ENCODE peak calls at places on chromosomes 7 and 10, in ten cellular contexts. W is lung; V is mesendoderm; D is OCI-LY7; C is H7; K is sigmoid colon; U is psoas muscle; L is effector memory CD4-positive, alpha-beta T cell; J is ascending aorta; E is GM06990. H is an unnamed sample. For H3K36me3, the result is how much of the 10 kb centered on the place peaks cover.

GRCh38 chr7:10888861-10889260 is 84.8 kb upstream of the PHF14 start:
- DNase-seq in E (no peak), C (no peak), K (no peak), L (peak), D (peak), J (no peak), W (no peak), U (no peak), V (no peak), H (no peak)

GRCh38 chr10:98212204-98212603 is 55.8 kb downstream of the LOXL4 start:
- DNase-seq in D (no peak), E (no peak), C (no peak), V (no peak), W (no peak), J (no peak), K (no peak), L (no peak), U (no peak), H (no peak)

GRCh38 chr10:96502561-96503267 is 11.0 kb downstream of the TLL2 start:
- DNase-seq in J (no peak), W (no peak), K (no peak), E (no peak), U (no peak), D (no peak), V (no peak), L (no peak), C (no peak), H (no peak)

GRCh38 chr7:132226046-132226590 is 350.2 kb downstream of the PLXNA4 start:
- DNase-seq in L (no peak), C (no peak), V (no peak), U (no peak), K (no peak), D (no peak), J (no peak), E (no peak), W (no peak), H (no peak)

GRCh38 chr7:732556-732955 is 5.5 kb upstream of the PRKAR1B start:
- DNase-seq in J (no peak), U (no peak), D (no peak), K (no peak), V (no peak), C (no peak), E (no peak), L (no peak), W (no peak), H (no peak)

GRCh38 chr10:48454302-48455054 is 148.0 kb downstream of the MAPK8 start:
- DNase-seq in C (peak), U (no peak), K (peak), V (peak), W (no peak), J (no peak), E (no peak), L (no peak), D (no peak), H (no peak)

GRCh38 chr7:76428149-76428823 is 3.5 kb downstream of the ZP3 start:
- DNase-seq in W (no peak), J (no peak), C (peak), E (no peak), L (no peak), K (peak), V (peak), U (no peak), D (no peak), H (no peak)

GRCh38 chr10:21015838-21016237 is 118.7 kb upstream of the NEBL start:
- DNase-seq in V (peak), W (no peak), E (no peak), K (no peak), C (peak), L (no peak), J (no peak), U (no peak), D (no peak), H (no peak)

GRCh38 chr7:107125475-107125874 is 43.3 kb upstream of the HBP1 start:
- DNase-seq in L (no peak), D (peak), E (no peak), W (no peak), J (no peak), K (no peak), V (no peak), U (no peak), C (no peak), H (no peak)

GRCh38 chr10:51129946-51130554 is 55.8 kb downstream of the PRKG1 start:
- DNase-seq in U (no peak), D (no peak), V (no peak), W (no peak), L (no peak), C (no peak), K (no peak), E (no peak), J (no peak), H (no peak)

GRCh38 chr7:47375590-47375989 is 206.3 kb downstream of the TNS3 start:
- DNase-seq in D (no peak), L (no peak), E (no peak), V (no peak), U (no peak), K (peak), J (no peak), W (no peak), C (no peak), H (no peak)

GRCh38 chr10:94412439-94412838 is 10.1 kb downstream of the TBC1D12 start:
- DNase-seq in K (no peak), L (no peak), D (no peak), E (no peak), J (no peak), U (no peak), W (no peak), V (no peak), C (no peak), H (no peak)

GRCh38 chr7:112505495-112505894 is 24.7 kb downstream of the LSMEM1 start:
- DNase-seq in D (no peak), U (no peak), E (no peak), C (no peak), K (no peak), L (no peak), J (no peak), V (peak), W (no peak), H (no peak)

GRCh38 chr10:80855348-80855971 is 317.8 kb downstream of the SH2D4B start:
- DNase-seq in J (no peak), E (peak), U (no peak), V (peak), K (no peak), W (no peak), D (peak), L (no peak), C (peak), H (no peak)

GRCh38 chr10:35058134-35058533 is 32.0 kb downstream of the CUL2 start:
- DNase-seq in C (no peak), L (no peak), E (no peak), D (no peak), U (no peak), W (no peak), V (no peak), K (no peak), J (no peak), H (no peak)

GRCh38 chr7:94146408-94146807 is 142.3 kb upstream of the BET1 start:
- DNase-seq in W (no peak), C (no peak), D (no peak), V (no peak), E (no peak), L (no peak), U (no peak), K (no peak), J (no peak), H (no peak)

GRCh38 chr7:81503321-81503720 is 266.5 kb downstream of the HGF start:
- DNase-seq in V (no peak), J (no peak), C (no peak), K (no peak), L (no peak), D (no peak), U (no peak), E (no peak), W (no peak), H (no peak)

GRCh38 chr7:122412441-122412840 is 107.9 kb upstream of the FEZF1 start:
- DNase-seq in J (no peak), U (no peak), L (no peak), K (no peak), E (no peak), D (no peak), W (no peak), C (no peak), V (peak), H (no peak)

GRCh38 chr7:151202836-151203235 is 7.5 kb downstream of the H2BK1 start:
- DNase-seq in L (no peak), U (no peak), D (no peak), C (peak), E (no peak), V (no peak), W (no peak), J (no peak), K (no peak), H (no peak)
- H3K36me3 ChIP-seq in L (under half), U (under half), D (under half), C (under half), E (under half), V (under half), W (under half), J (under half), K (under half), H (under half)

GRCh38 chr7:139571651-139572050 is 48.2 kb downstream of the CLEC2L start:
- DNase-seq in L (no peak), K (no peak), D (no peak), U (no peak), J (peak), C (no peak), V (no peak), W (no peak), E (no peak), H (no peak)

GRCh38 chr7:139571190-139571589 is 47.7 kb downstream of the CLEC2L start:
- DNase-seq in J (peak), D (no peak), W (no peak), V (no peak), E (no peak), L (no peak), U (no peak), K (no peak), C (peak), H (no peak)

GRCh38 chr7:139568813-139569490 is 45.5 kb downstream of the CLEC2L start:
- DNase-seq in V (no peak), U (no peak), K (no peak), D (no peak), L (no peak), C (no peak), E (no peak), J (peak), W (no peak), H (no peak)

GRCh38 chr7:139570626-139571025 is 47.1 kb downstream of the CLEC2L start:
- DNase-seq in E (no peak), V (no peak), J (no peak), U (no peak), K (no peak), D (no peak), W (no peak), C (no peak), L (no peak), H (no peak)

GRCh38 chr7:139570119-139570518 is 46.6 kb downstream of the CLEC2L start:
- DNase-seq in K (no peak), L (no peak), W (no peak), U (no peak), J (peak), V (peak), D (no peak), E (no peak), C (peak), H (no peak)
- H3K36me3 ChIP-seq in K (under half), L (under half), W (under half), U (under half), J (under half), V (under half), D (under half), E (under half), C (under half), H (under half)

DNA sequence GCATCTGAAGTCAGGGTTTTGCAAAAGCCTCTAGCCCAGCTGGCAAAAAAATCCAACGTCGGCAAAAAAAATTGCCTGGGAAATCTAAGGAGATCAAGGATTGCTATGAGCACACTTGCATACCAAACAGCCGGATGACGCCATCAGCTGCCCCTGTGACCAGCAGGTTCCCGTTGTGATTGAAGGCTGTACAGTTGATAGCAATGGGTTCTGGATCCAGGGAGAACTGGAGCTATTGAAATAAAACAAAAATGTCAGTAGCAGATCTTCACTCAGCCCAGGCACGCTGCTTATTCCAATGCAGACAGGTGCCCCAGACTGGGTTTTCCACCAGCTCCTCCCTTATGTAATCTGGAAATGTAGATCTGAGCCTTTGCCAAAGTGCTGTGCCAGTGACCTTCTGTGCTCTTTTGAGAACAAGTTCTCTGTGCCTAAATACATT is 18.7 kb upstream of the CYREN start:
- DNase-seq in U (no peak), E (no peak), L (no peak), W (no peak), C (no peak), J (no peak), K (no peak), D (no peak), V (no peak), H (no peak)
- H3K36me3 ChIP-seq in U (under half), E (under half), L (under half), W (under half), C (under half), J (half or more), K (half or more), D (half or more), V (under half), H (under half)

GRCh38 chr7:130179631-130180030 is 25.6 kb downstream of the TMEM209 start:
- DNase-seq in L (no peak), J (no peak), V (no peak), K (no peak), E (no peak), U (no peak), D (no peak), W (no peak), C (no peak), H (no peak)

GRCh38 chr7:130180571-130180971 is 24.6 kb downstream of the TMEM209 start:
- DNase-seq in K (no peak), D (no peak), U (no peak), J (no peak), V (no peak), L (no peak), W (no peak), E (no peak), C (no peak), H (no peak)

GRCh38 chr7:130187360-130187759 is 17.8 kb downstream of the TMEM209 start:
- DNase-seq in E (no peak), K (no peak), J (no peak), W (no peak), D (no peak), C (no peak), V (peak), L (no peak), U (no peak), H (no peak)

GRCh38 chr7:130178251-130178650 is 27.0 kb downstream of the TMEM209 start:
- DNase-seq in L (no peak), C (no peak), D (no peak), U (no peak), J (no peak), K (no peak), E (no peak), V (no peak), W (no peak), H (no peak)

DNA sequence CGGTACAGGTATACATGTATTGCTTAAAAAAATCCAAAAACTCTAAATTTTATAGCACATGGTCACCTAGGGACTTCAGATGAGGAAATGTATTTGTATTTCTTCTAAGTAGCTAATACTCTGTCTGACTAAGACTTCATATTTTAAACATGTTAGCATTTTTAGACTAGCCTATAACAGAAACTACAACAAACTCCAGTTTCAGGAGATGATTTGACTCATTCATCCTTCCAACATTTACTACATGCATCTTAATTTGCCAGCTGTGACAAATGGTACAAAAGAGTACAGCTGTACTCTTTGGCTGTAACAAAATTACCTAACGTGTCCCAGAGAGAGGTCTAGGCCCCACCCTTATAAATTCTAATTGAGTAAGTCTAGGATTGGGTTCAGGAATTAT is 22.2 kb downstream of the TMEM209 start:
- DNase-seq in L (no peak), W (no peak), D (no peak), J (no peak), E (peak), K (no peak), U (no peak), C (no peak), V (no peak), H (no peak)
- H3K36me3 ChIP-seq in L (half or more), W (under half), D (half or more), J (under half), E (under half), K (half or more), U (under half), C (under half), V (under half), H (under half)

GRCh38 chr10:3103646-3104045 is 36.3 kb downstream of the PFKP start:
- DNase-seq in D (no peak), L (no peak), K (no peak), J (no peak), W (no peak), C (no peak), V (no peak), U (no peak), E (no peak), H (peak)
- H3K36me3 ChIP-seq in D (half or more), L (half or more), K (under half), J (under half), W (under half), C (under half), V (under half), U (under half), E (under half), H (under half)

DNA sequence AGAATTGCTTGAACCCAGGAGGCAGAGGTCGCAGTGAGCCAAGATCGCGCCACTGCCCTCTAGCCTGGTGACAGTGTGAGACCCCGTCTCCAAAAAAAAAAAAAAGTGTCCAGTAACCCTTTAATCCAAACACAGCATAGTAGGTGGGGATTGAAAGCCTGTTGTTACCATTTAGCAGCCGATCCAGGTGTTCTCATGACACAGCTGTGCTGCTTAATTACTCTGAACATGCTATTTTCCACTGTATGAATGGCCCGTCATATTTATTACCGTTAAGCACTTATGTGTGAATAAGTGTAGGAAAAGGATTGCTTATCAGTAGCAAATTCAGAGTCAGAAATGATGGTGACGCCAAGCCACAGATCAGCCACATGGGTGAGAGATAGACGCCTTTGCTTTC is 11.7 kb upstream of the ORAI2 start:
- DNase-seq in J (no peak), W (no peak), C (no peak), K (no peak), E (no peak), L (no peak), D (peak), V (no peak), U (no peak), H (no peak)
- H3K36me3 ChIP-seq in J (under half), W (under half), C (under half), K (half or more), E (under half), L (under half), D (half or more), V (under half), U (under half), H (under half)

GRCh38 chr10:68461032-68461431 is 10.7 kb downstream of the DNA2 start:
- DNase-seq in C (no peak), U (no peak), K (no peak), D (no peak), E (no peak), V (no peak), W (no peak), J (no peak), L (no peak), H (no peak)

GRCh38 chr10:68463365-68464093 is 8.2 kb downstream of the DNA2 start:
- DNase-seq in L (no peak), D (no peak), U (no peak), J (no peak), W (no peak), C (no peak), E (no peak), V (no peak), K (no peak), H (no peak)

GRCh38 chr10:68462536-68462935 is 9.2 kb downstream of the DNA2 start:
- DNase-seq in W (no peak), C (no peak), J (no peak), L (no peak), E (no peak), K (no peak), U (no peak), D (no peak), V (peak), H (no peak)
- H3K36me3 ChIP-seq in W (under half), C (under half), J (under half), L (under half), E (under half), K (under half), U (under half), D (half or more), V (under half), H (under half)

GRCh38 chr7:70706698-70707097 is 425.2 kb upstream of the GALNT17 start:
- DNase-seq in V (no peak), J (no peak), C (no peak), E (no peak), L (no peak), W (no peak), D (no peak), U (no peak), K (no peak), H (no peak)

GRCh38 chr7:70707823-70708243 is 424.1 kb upstream of the GALNT17 start:
- DNase-seq in D (no peak), E (no peak), V (no peak), W (no peak), U (no peak), C (no peak), J (no peak), K (no peak), L (no peak), H (no peak)

GRCh38 chr7:70704921-70705346 is 427.0 kb upstream of the GALNT17 start:
- DNase-seq in K (no peak), J (no peak), L (no peak), E (no peak), C (no peak), V (no peak), W (no peak), U (no peak), D (no peak), H (no peak)

GRCh38 chr7:70703785-70704184 is 428.2 kb upstream of the GALNT17 start:
- DNase-seq in D (no peak), K (no peak), L (no peak), J (no peak), E (no peak), V (peak), W (no peak), C (peak), U (no peak), H (no peak)

DNA sequence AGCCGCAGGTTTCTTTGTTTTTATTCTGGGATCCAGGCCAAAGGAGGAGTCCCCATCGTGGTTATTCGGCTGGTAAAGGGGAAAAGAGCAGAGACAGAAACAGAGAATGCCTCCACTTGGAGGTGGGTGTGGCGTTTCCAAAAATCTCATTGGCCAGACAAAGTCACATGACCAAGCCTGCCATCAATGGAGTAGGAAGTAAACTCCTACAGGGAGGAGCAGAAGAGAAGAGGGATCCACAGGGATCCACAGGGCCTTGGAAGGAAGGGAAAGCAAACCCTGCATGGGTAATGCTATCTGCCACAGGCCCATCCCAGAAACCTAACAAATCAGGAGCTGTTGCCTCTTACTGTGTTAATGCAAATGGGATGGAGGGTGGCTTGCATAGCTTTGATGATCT is 425.7 kb upstream of the GALNT17 start:
- DNase-seq in D (no peak), U (no peak), L (no peak), J (no peak), K (no peak), C (peak), E (no peak), W (no peak), V (peak), H (no peak)
- H3K36me3 ChIP-seq in D (under half), U (under half), L (under half), J (under half), K (under half), C (under half), E (under half), W (under half), V (under half), H (under half)

GRCh38 chr7:96694082-96694481 is 15.6 kb downstream of the SEM1 start:
- DNase-seq in K (no peak), D (no peak), E (no peak), J (no peak), C (no peak), W (no peak), U (no peak), V (no peak), L (no peak), H (no peak)
- H3K36me3 ChIP-seq in K (under half), D (half or more), E (under half), J (under half), C (under half), W (under half), U (under half), V (under half), L (under half), H (under half)

H was measured in mucosa of descending colon.